ENCODE peak calls at places on chromosomes 13 and 19, in five cellular contexts. I is H9, Q is neuronal stem cell, E is H1, H is trophoblast cell. D is an unnamed sample.

GRCh38 chr13:112712451-112712881 is 22.6 kb downstream of the ATP11A start:
- DNase-seq in I (no peak), Q (no peak), E (no peak), H (no peak), D (no peak)

GRCh38 chr13:100537486-100537885 is 51.1 kb downstream of the GGACT start:
- DNase-seq in I (no peak), Q (no peak), E (no peak), H (no peak), D (no peak)

GRCh38 chr19:7013678-7014077 is 7.6 kb downstream of the MBD3L2B start:
- DNase-seq in I (no peak), Q (no peak), E (no peak), H (peak), D (no peak)

GRCh38 chr19:46741447-46741846 is 4.4 kb upstream of the FKRP start:
- DNase-seq in I (no peak), Q (no peak), E (no peak), H (no peak), D (no peak)

GRCh38 chr19:51637362-51637978 is 7.3 kb upstream of the SIGLEC5 start:
- DNase-seq in I (no peak), Q (no peak), E (no peak), H (peak), D (peak)

GRCh38 chr19:5186293-5187050 is 154.1 kb downstream of the PTPRS start:
- DNase-seq in I (no peak), Q (no peak), E (no peak), H (peak), D (no peak)

GRCh38 chr19:41064974-41065569 is 23.2 kb upstream of the CYP2A13 start:
- DNase-seq in I (peak), Q (no peak), E (peak), H (peak), D (peak)

GRCh38 chr13:73403362-73404150 is 344.8 kb downstream of the KLF5 start:
- DNase-seq in I (no peak), Q (no peak), E (no peak), H (peak), D (no peak)

GRCh38 chr13:51041710-51042109 is 69.4 kb downstream of the C13orf42 start:
- DNase-seq in I (no peak), Q (no peak), E (no peak), H (no peak), D (no peak)

GRCh38 chr19:2327773-2328400 is 499 bp downstream of the LSM7 start:
- DNase-seq in I (peak), Q (peak), E (peak), H (peak), D (peak)

GRCh38 chr19:29675650-29676186 is 10.5 kb downstream of the PLEKHF1 start:
- DNase-seq in I (no peak), Q (no peak), E (no peak), H (no peak), D (no peak)

GRCh38 chr13:25397763-25398162 is 26.0 kb downstream of the ATP8A2 start:
- DNase-seq in I (no peak), Q (no peak), E (no peak), H (no peak), D (no peak)

GRCh38 chr13:49893591-49893990 is 42.5 kb downstream of the SPRYD7 start:
- DNase-seq in I (no peak), Q (no peak), E (no peak), H (peak), D (no peak)
- H2BK12ac ChIP-seq in I (no peak), Q (no peak), E (no peak), H (no peak), D (no peak)

DNA sequence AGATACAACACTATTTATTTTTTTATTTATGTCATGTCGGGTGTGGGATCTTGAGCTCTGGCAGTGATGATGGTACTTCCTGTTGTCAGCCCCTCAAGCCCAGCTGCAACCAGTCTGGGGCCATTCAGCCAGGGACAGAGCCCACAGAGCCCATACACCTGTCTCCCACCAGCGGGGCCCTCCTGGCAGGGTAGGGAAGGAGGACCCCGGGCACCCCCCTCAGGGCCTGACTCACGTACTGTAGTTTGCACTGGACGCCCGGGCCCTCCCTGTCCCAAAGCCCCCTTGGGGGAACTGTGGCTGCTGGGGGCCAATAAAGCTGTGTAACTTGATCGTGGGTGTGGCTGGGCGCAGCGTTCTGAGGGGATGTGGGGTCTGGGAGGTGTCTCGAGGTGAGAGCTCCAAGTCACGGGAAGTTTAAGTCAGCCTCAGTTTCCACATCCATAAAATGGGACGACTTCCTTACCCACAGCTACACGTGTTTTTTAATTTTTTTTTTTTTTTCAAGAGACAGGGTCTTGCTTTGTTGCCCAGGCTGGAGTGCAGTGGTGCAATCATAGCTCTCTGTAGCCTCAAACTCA is 9.5 kb downstream of the ATG4D start:
- DNase-seq in I (no peak), Q (no peak), E (no peak), H (no peak), D (no peak)
- H3K27ac ChIP-seq in I (no peak), Q (no peak), E (no peak), H (no peak), D (no peak)

GRCh38 chr13:106417467-106418110 is 117.9 kb downstream of the EFNB2 start:
- DNase-seq in I (peak), Q (no peak), E (no peak), H (peak), D (no peak)
- H3K9ac ChIP-seq in I (no peak), Q (no peak), E (no peak), H (no peak), D (no peak)

DNA sequence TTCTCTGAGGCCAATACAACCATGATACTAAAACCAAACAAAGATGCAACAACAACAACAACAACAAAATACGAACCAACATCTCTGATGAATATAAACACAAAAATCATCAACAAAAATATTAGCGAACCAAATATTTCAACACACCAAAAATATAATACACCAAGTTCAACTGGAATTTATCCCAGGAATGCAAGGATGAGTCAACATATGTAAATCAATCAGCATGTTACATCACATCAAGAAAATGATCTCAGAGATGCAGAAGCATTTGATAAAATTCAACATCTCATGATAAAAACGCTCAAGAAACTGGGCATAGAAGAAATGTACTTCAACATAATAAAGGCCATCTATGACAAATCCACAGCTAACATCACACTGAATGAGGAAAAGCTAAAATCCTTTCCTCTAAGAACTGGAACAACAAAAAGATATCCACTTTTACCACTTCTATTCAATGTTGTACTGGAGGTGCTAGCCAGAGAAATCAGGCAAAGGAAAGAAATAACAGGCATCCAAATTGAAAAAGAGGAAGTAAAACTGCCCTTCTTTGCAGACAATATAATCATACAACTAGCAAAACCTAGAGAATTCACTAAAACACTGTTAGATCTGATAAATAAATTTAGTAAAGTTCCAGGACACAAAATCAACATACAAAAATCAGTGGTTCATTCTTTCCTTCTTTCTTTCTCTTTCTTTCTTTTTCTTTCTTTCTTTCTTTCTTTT is 2448.7 kb upstream of the PCDH20 start:
- DNase-seq in I (no peak), Q (no peak), E (no peak), H (no peak), D (no peak)
- H2BK12ac ChIP-seq in I (no peak), Q (no peak), E (no peak), H (no peak), D (no peak)

DNA sequence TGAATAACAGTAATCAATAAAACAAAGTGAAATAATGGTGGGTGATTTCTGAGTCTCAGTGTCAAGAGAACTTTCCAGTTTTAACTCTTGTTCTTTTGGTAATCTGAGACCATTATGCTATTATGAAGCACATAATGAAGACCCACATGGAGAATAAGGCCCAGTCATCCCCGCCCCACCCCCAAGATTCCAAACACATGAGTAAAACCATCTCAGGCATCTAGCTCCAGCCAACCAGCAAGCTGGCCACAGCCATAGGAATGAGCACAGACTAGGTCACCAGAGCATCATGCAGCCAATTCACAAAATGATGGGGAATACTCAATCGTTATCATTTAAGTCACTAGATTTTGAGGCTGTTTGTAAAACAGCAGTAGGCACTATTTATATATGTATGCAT is 1769.0 kb upstream of the PCDH20 start:
- DNase-seq in I (peak), Q (peak), E (peak), H (peak), D (peak)
- H3K27ac ChIP-seq in I (no peak), Q (no peak), E (no peak), H (no peak), D (no peak)